ENCODE peak calls at places on chromosomes 4 and X, in six cellular contexts. V is left ventricle myocardium inferior; P is substantia nigra; R is RWPE1; W is CD4-positive, alpha-beta T cell; K is SW480. G is an unnamed sample.

GRCh38 chr4:85968945-85969830 is 390.7 kb downstream of the MAPK10 start:
- DNase-seq in V (no peak), P (no peak), R (peak; percentile 25), W (no peak), K (peak; percentile 22), G (no peak)

GRCh38 chrX:56762707-56763555 is 33.9 kb downstream of the NBDY start:
- DNase-seq in V (no peak), P (no peak), R (no peak), W (no peak), K (no peak), G (no peak)

GRCh38 chr4:16443504-16444088 is 217.3 kb upstream of the TAPT1 start:
- DNase-seq in V (no peak), P (no peak), R (peak; percentile 24), W (no peak), K (peak; percentile 18), G (no peak)

GRCh38 chr4:175325230-175325629 is 407.1 kb downstream of the ADAM29 start:
- DNase-seq in V (no peak), P (no peak), R (no peak), W (no peak), K (no peak), G (no peak)

GRCh38 chrX:56033495-56034180 is 198.5 kb upstream of the KLF8 start:
- DNase-seq in V (no peak), P (no peak), R (no peak), W (no peak), K (no peak), G (no peak)

GRCh38 chr4:17780461-17781071 is 855 bp downstream of the FAM184B start:
- DNase-seq in V (no peak), P (no peak), R (no peak), W (no peak), K (no peak), G (no peak)

GRCh38 chrX:115339441-115340025 is 50.0 kb downstream of the LUZP4 start:
- DNase-seq in V (no peak), P (no peak), R (no peak), W (no peak), K (no peak), G (no peak)

GRCh38 chr4:148015058-148015457 is 283.2 kb downstream of the ARHGAP10 start:
- DNase-seq in V (no peak), P (no peak), R (no peak), W (no peak), K (no peak), G (no peak)

GRCh38 chr4:8287606-8288280 is 18.2 kb downstream of the HTRA3 start:
- DNase-seq in V (peak; percentile 7), P (no peak), R (no peak), W (no peak), K (no peak), G (no peak)

GRCh38 chr4:185738038-185738552 is 73.9 kb downstream of the SORBS2 start:
- DNase-seq in V (no peak), P (no peak), R (no peak), W (no peak), K (no peak), G (no peak)

GRCh38 chrX:74579597-74580209 is 34.7 kb downstream of the RLIM start:
- DNase-seq in V (no peak), P (no peak), R (no peak), W (no peak), K (no peak), G (no peak)

GRCh38 chr4:85168456-85168855 is 202.0 kb upstream of the WDFY3 start:
- DNase-seq in V (no peak), P (no peak), R (no peak), W (no peak), K (no peak), G (no peak)

GRCh38 chrX:74383611-74384010 is 37.7 kb upstream of the SLC16A2 start:
- DNase-seq in V (no peak), P (peak; percentile 0), R (peak; percentile 50), W (no peak), K (peak; percentile 39), G (peak; percentile 28)

GRCh38 chr4:150934022-150934421 is 81.1 kb downstream of the LRBA start:
- DNase-seq in V (no peak), P (no peak), R (no peak), W (no peak), K (no peak), G (no peak)

GRCh38 chr4:87220094-87220831 is at the start of gene KLHL8:
- DNase-seq in V (peak; percentile 89), P (peak; percentile 81), R (peak; percentile 89), W (peak; percentile 73), K (peak; percentile 76), G (peak; percentile 87)

GRCh38 chrX:2485460-2485753 is 15.4 kb downstream of the DHRSX start:
- DNase-seq in V (no peak), P (no peak), R (no peak), W (no peak), K (no peak), G (no peak)

GRCh38 chrX:136725446-136726104 is 55.2 kb downstream of the ARHGEF6 start:
- DNase-seq in V (no peak), P (no peak), R (no peak), W (no peak), K (peak; percentile 3), G (no peak)

GRCh38 chr4:154731756-154732155 is 12.0 kb upstream of the LRAT start:
- DNase-seq in V (no peak), P (no peak), R (no peak), W (no peak), K (no peak), G (no peak)

GRCh38 chrX:52933976-52934703 is 24.2 kb downstream of the FAM156A start:
- DNase-seq in V (no peak), P (no peak), R (no peak), W (no peak), K (peak; percentile 84), G (peak; percentile 91)

GRCh38 chr4:179124957-179125356 is 1682.7 kb upstream of the AGA start:
- DNase-seq in V (no peak), P (no peak), R (no peak), W (no peak), K (no peak), G (no peak)

GRCh38 chr4:100008048-100008447 is 58.0 kb upstream of the H2AZ1 start:
- DNase-seq in V (no peak), P (no peak), R (peak; percentile 4), W (no peak), K (no peak), G (no peak)

GRCh38 chrX:51759055-51759454 is 15.8 kb downstream of the GSPT2 start:
- DNase-seq in V (no peak), P (no peak), R (no peak), W (no peak), K (no peak), G (no peak)

GRCh38 chr4:6470502-6471302 is 1.7 kb downstream of the PPP2R2C start:
- DNase-seq in V (peak; percentile 70), P (peak; percentile 70), R (peak; percentile 38), W (no peak), K (peak; percentile 20), G (no peak)

GRCh38 chr4:121900132-121900983 is 30.1 kb upstream of the BBS7 start:
- DNase-seq in V (no peak), P (no peak), R (peak; percentile 55), W (peak; percentile 41), K (peak; percentile 40), G (peak; percentile 70)

GRCh38 chr4:133390198-133390855 is 241.2 kb downstream of the PCDH10 start:
- DNase-seq in V (no peak), P (no peak), R (no peak), W (no peak), K (no peak), G (no peak)

GRCh38 chrX:154398668-154399526 is 720 bp downstream of the RPL10 start:
- DNase-seq in V (peak; percentile 87), P (peak; percentile 64), R (no peak), W (peak; percentile 76), K (peak; percentile 79), G (peak; percentile 93)

GRCh38 chrX:118049713-118050112 is 66.9 kb downstream of the KLHL13 start:
- DNase-seq in V (no peak), P (no peak), R (no peak), W (no peak), K (no peak), G (no peak)

GRCh38 chrX:140762061-140762460 is 52.5 kb downstream of the LINC00632 start:
- DNase-seq in V (no peak), P (peak; percentile 1), R (peak; percentile 10), W (no peak), K (peak; percentile 42), G (peak; percentile 20)

GRCh38 chr4:5378002-5378401 is 326.7 kb downstream of the STK32B start:
- DNase-seq in V (no peak), P (no peak), R (no peak), W (no peak), K (no peak), G (peak; percentile 69)

GRCh38 chr4:41207330-41207831 is 7.0 kb downstream of the APBB2 start:
- DNase-seq in V (peak; percentile 31), P (no peak), R (no peak), W (no peak), K (no peak), G (no peak)

GRCh38 chrX:39476596-39476995 is 621.2 kb downstream of the BCOR start:
- DNase-seq in V (peak; percentile 18), P (no peak), R (no peak), W (no peak), K (no peak), G (peak; percentile 52)

GRCh38 chrX:8037593-8038348 is 110.6 kb upstream of the PNPLA4 start:
- DNase-seq in V (no peak), P (no peak), R (no peak), W (no peak), K (no peak), G (no peak)

GRCh38 chrX:21996872-21997271 is 35.3 kb upstream of the PHEX start:
- DNase-seq in V (no peak), P (no peak), R (peak; percentile 36), W (no peak), K (no peak), G (no peak)

G was measured in WERI-Rb-1.